ENCODE peak calls at places on chromosomes 1 and 21, in seven cellular contexts. One of them, this sample, is unnamed. For H3K27me3, the result is how much of the 10 kb centered on the place peaks cover.

GRCh38 chr1:17451731-17452130 is 12.3 kb upstream of the RCC2 start:
- DNase-seq in body of pancreas: no peak
- DNase-seq in stomach: no peak
- DNase-seq in lower lobe of right lung: no peak
- DNase-seq in testis: no peak
- DNase-seq in HCT116: no peak
- DNase-seq in WERI-Rb-1: no peak
- DNase-seq in this sample: no peak

GRCh38 chr1:18326171-18326950 is 154.4 kb upstream of the KLHDC7A start:
- DNase-seq in body of pancreas: no peak
- DNase-seq in stomach: no peak
- DNase-seq in lower lobe of right lung: no peak
- DNase-seq in testis: peak
- DNase-seq in HCT116: no peak
- DNase-seq in WERI-Rb-1: no peak
- DNase-seq in this sample: no peak

GRCh38 chr1:27408151-27408550 is 15.7 kb downstream of the GPR3 start:
- DNase-seq in body of pancreas: no peak
- DNase-seq in stomach: no peak
- DNase-seq in lower lobe of right lung: no peak
- DNase-seq in testis: no peak
- DNase-seq in HCT116: no peak
- DNase-seq in WERI-Rb-1: no peak
- DNase-seq in this sample: no peak

GRCh38 chr1:21783679-21784603 is 992 bp upstream of the USP48 start:
- DNase-seq in body of pancreas: peak
- DNase-seq in stomach: peak
- DNase-seq in lower lobe of right lung: peak
- DNase-seq in testis: no peak
- DNase-seq in HCT116: no peak
- DNase-seq in WERI-Rb-1: peak
- DNase-seq in this sample: no peak

GRCh38 chr1:33237579-33237978 is 18.7 kb upstream of the ZNF362 start:
- DNase-seq in body of pancreas: no peak
- DNase-seq in stomach: no peak
- DNase-seq in lower lobe of right lung: no peak
- DNase-seq in testis: no peak
- DNase-seq in HCT116: no peak
- DNase-seq in WERI-Rb-1: no peak
- DNase-seq in this sample: no peak

GRCh38 chr1:36008546-36009197 is 75.2 kb upstream of the TEKT2 start:
- DNase-seq in body of pancreas: no peak
- DNase-seq in stomach: no peak
- DNase-seq in lower lobe of right lung: no peak
- DNase-seq in testis: no peak
- DNase-seq in HCT116: peak
- DNase-seq in WERI-Rb-1: no peak
- DNase-seq in this sample: no peak

GRCh38 chr1:197567442-197567841 is 207.8 kb downstream of the DENND1B start:
- DNase-seq in body of pancreas: no peak
- DNase-seq in stomach: no peak
- DNase-seq in lower lobe of right lung: no peak
- DNase-seq in testis: no peak
- DNase-seq in HCT116: no peak
- DNase-seq in WERI-Rb-1: no peak
- DNase-seq in this sample: no peak

GRCh38 chr1:53896673-53897229 is 2.8 kb downstream of the DIO1 start:
- DNase-seq in body of pancreas: no peak
- DNase-seq in stomach: no peak
- DNase-seq in lower lobe of right lung: no peak
- DNase-seq in testis: no peak
- DNase-seq in HCT116: no peak
- DNase-seq in WERI-Rb-1: no peak
- DNase-seq in this sample: no peak

GRCh38 chr1:57190898-57191297 is 225.1 kb upstream of the C8B start:
- DNase-seq in body of pancreas: no peak
- DNase-seq in stomach: no peak
- DNase-seq in lower lobe of right lung: no peak
- DNase-seq in testis: no peak
- DNase-seq in HCT116: no peak
- DNase-seq in WERI-Rb-1: no peak
- DNase-seq in this sample: no peak

DNA sequence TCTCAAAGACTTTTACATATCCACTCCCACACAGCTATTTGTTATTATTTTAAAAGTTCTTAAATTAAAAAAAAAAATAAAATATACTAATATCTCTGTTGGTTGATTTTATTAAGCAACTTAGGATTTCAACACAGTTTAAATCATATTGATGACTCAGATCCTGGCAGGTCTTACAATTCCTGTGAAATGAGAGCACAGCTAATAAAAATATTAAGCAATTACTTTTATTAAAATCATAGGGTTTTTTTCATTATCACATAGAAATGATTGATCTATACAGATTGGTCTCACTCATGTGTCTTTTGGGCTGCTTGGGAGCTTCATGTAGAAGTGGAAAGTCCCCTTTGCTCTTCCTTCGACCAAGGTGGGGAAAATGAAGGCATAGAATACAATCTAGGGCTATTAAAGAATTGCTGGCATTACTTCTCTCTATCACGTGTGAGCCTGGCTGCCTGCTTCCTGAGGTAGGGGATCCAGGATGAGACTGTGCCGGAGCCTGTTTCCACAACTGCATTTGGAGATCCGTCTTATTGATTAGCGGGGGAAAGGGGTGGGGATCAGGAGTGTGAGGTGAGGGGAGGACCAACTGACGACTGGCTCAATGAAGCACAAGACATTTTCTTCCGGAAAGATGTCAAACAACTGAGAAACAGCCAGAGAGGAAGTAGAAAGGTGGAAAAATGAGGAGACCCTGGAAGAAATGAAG is 858.0 kb downstream of the USP25 start:
- DNase-seq in body of pancreas: no peak
- DNase-seq in stomach: no peak
- DNase-seq in lower lobe of right lung: no peak
- DNase-seq in testis: no peak
- DNase-seq in HCT116: no peak
- DNase-seq in WERI-Rb-1: no peak
- DNase-seq in this sample: no peak
- H3K4me3 ChIP-seq in body of pancreas: no peak
- H3K4me3 ChIP-seq in stomach: peak
- H3K4me3 ChIP-seq in lower lobe of right lung: peak
- H3K4me3 ChIP-seq in testis: peak
- H3K4me3 ChIP-seq in HCT116: no peak
- H3K4me3 ChIP-seq in WERI-Rb-1: no peak
- H3K4me3 ChIP-seq in this sample: no peak

GRCh38 chr1:228001738-228002535 is 4.9 kb upstream of the WNT3A start:
- DNase-seq in body of pancreas: peak
- DNase-seq in stomach: peak
- DNase-seq in lower lobe of right lung: no peak
- DNase-seq in testis: no peak
- DNase-seq in HCT116: no peak
- DNase-seq in WERI-Rb-1: no peak
- DNase-seq in this sample: no peak
- H3K27me3 ChIP-seq in body of pancreas: under half
- H3K27me3 ChIP-seq in stomach: under half
- H3K27me3 ChIP-seq in lower lobe of right lung: half or more
- H3K27me3 ChIP-seq in testis: under half
- H3K27me3 ChIP-seq in HCT116: under half
- H3K27me3 ChIP-seq in WERI-Rb-1: under half
- H3K27me3 ChIP-seq in this sample: under half

DNA sequence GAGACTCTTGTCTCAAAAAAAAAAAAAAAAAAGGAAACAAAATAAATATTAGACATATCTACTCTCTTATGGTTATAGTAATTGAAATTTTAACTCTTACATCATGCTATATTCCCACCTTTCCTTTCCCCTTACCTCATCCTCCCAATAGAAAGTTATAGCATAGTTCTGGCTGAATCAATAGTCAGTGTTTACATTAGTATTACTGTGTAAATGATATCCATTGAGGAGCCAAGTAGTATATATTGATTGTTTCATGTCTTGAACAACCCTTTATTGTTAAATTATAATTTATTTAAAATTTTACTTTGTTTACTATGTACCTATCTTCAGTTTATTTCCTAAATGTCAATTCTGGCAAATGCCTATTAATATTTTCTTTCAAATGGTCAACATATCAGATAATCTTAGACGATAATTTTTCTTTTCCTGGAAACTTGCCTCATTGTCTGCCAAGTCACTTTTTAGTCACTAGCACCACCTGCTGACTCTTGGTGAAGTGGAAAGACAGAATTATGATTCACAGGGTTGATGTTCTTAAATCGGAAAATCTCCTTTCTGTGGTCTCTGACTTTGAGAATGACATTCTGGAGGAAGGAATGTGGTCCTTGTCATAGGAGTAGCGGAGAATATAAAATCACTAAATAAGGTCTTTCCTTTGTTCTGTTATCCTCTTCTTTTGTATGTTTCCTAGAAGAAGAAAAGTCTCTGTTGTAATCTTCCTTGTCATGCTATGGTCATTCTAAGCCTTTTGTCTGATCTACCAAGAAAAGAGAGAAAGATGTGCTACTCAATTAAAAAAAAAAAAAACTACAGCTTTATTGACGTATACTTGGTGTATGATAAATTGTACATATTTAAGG is 8.6 kb downstream of the HJV start:
- DNase-seq in body of pancreas: peak
- DNase-seq in stomach: peak
- DNase-seq in lower lobe of right lung: no peak
- DNase-seq in testis: no peak
- DNase-seq in HCT116: peak
- DNase-seq in WERI-Rb-1: peak
- DNase-seq in this sample: peak
- H3K27ac ChIP-seq in body of pancreas: no peak
- H3K27ac ChIP-seq in stomach: no peak
- H3K27ac ChIP-seq in lower lobe of right lung: no peak
- H3K27ac ChIP-seq in testis: no peak
- H3K27ac ChIP-seq in HCT116: no peak
- H3K27ac ChIP-seq in WERI-Rb-1: no peak
- H3K27ac ChIP-seq in this sample: no peak

DNA sequence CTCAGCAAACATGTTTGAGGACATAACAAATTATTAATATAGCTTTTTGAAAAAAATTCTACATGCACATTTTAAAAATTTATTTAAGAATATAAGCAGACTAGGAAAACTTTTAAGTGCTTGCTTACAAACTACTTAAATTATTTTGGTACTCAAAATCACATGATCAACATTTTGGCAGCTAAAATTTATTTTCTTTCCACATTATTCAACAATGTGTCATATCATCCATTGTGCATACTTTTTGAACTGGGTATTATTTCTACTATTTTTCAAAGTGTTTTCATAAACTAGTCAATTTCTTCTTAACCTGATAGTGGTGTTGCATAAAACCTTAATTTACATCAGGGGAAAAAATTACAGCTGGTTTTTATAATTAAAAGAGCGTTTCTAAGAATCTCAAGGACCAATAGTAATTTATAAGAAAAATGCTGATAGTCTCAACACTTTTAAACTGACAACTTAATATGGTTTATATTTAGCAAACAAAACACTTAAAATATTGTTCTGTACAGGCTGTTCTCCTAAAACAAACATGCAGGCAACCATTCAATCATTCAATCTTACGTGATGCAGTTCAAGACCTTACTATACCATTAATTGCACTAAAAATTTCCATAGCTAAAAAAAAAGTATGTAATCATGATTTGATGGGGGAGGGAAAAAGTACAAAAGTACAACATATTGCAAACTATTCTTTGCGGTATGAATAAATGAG is 105.0 kb downstream of the GPATCH2 start:
- DNase-seq in body of pancreas: no peak
- DNase-seq in stomach: no peak
- DNase-seq in lower lobe of right lung: no peak
- DNase-seq in testis: no peak
- DNase-seq in HCT116: no peak
- DNase-seq in WERI-Rb-1: no peak
- DNase-seq in this sample: no peak
- H3K4me3 ChIP-seq in body of pancreas: no peak
- H3K4me3 ChIP-seq in stomach: no peak
- H3K4me3 ChIP-seq in lower lobe of right lung: no peak
- H3K4me3 ChIP-seq in testis: no peak
- H3K4me3 ChIP-seq in HCT116: no peak
- H3K4me3 ChIP-seq in WERI-Rb-1: no peak
- H3K4me3 ChIP-seq in this sample: no peak

GRCh38 chr1:4662723-4663122 is 8.3 kb downstream of the AJAP1 start:
- DNase-seq in body of pancreas: no peak
- DNase-seq in stomach: no peak
- DNase-seq in lower lobe of right lung: no peak
- DNase-seq in testis: no peak
- DNase-seq in HCT116: no peak
- DNase-seq in WERI-Rb-1: no peak
- DNase-seq in this sample: no peak

GRCh38 chr1:4664095-4664494 is 9.7 kb downstream of the AJAP1 start:
- DNase-seq in body of pancreas: no peak
- DNase-seq in stomach: no peak
- DNase-seq in lower lobe of right lung: no peak
- DNase-seq in testis: no peak
- DNase-seq in HCT116: no peak
- DNase-seq in WERI-Rb-1: no peak
- DNase-seq in this sample: no peak

GRCh38 chr1:4664601-4665000 is 10.2 kb downstream of the AJAP1 start:
- DNase-seq in body of pancreas: no peak
- DNase-seq in stomach: no peak
- DNase-seq in lower lobe of right lung: no peak
- DNase-seq in testis: no peak
- DNase-seq in HCT116: no peak
- DNase-seq in WERI-Rb-1: no peak
- DNase-seq in this sample: no peak

GRCh38 chr1:4668738-4669700 is 14.6 kb downstream of the AJAP1 start:
- DNase-seq in body of pancreas: no peak
- DNase-seq in stomach: no peak
- DNase-seq in lower lobe of right lung: no peak
- DNase-seq in testis: no peak
- DNase-seq in HCT116: no peak
- DNase-seq in WERI-Rb-1: no peak
- DNase-seq in this sample: no peak

GRCh38 chr1:4665456-4665855 is 11.0 kb downstream of the AJAP1 start:
- DNase-seq in body of pancreas: no peak
- DNase-seq in stomach: no peak
- DNase-seq in lower lobe of right lung: no peak
- DNase-seq in testis: no peak
- DNase-seq in HCT116: no peak
- DNase-seq in WERI-Rb-1: no peak
- DNase-seq in this sample: no peak
- H3K27me3 ChIP-seq in body of pancreas: under half
- H3K27me3 ChIP-seq in stomach: under half
- H3K27me3 ChIP-seq in lower lobe of right lung: under half
- H3K27me3 ChIP-seq in testis: under half
- H3K27me3 ChIP-seq in HCT116: under half
- H3K27me3 ChIP-seq in WERI-Rb-1: half or more
- H3K27me3 ChIP-seq in this sample: under half

GRCh38 chr1:170661646-170662411 is 2.1 kb upstream of the PRRX1 start:
- DNase-seq in body of pancreas: no peak
- DNase-seq in stomach: no peak
- DNase-seq in lower lobe of right lung: no peak
- DNase-seq in testis: peak
- DNase-seq in HCT116: no peak
- DNase-seq in WERI-Rb-1: peak
- DNase-seq in this sample: no peak
- H3K27ac ChIP-seq in body of pancreas: no peak
- H3K27ac ChIP-seq in stomach: no peak
- H3K27ac ChIP-seq in lower lobe of right lung: peak
- H3K27ac ChIP-seq in testis: peak
- H3K27ac ChIP-seq in HCT116: no peak
- H3K27ac ChIP-seq in WERI-Rb-1: no peak
- H3K27ac ChIP-seq in this sample: no peak